ENCODE peak calls at places on chromosomes 2 and 18, in four cellular contexts. B is H1, T is GM12878, V is SK-N-SH. U is an unnamed sample.
A peak's percentile ranks its signal among the peaks of the same experiment; 100 is the strongest.

GRCh38 chr2:46067501-46068292 is 229.5 kb upstream of the EPAS1 start:
- DNase-seq in V (no peak), T (no peak), B (no peak), U (no peak)

GRCh38 chr18:48799724-48800315 is 150.9 kb downstream of the SMAD7 start:
- DNase-seq in V (no peak), T (no peak), B (no peak), U (no peak)

GRCh38 chr2:10022464-10022863 is 20.9 kb upstream of the KLF11 start:
- DNase-seq in B (no peak), V (no peak), T (no peak), U (no peak)

GRCh38 chr18:35662293-35663062 is 80.9 kb downstream of the GALNT1 start:
- DNase-seq in V (no peak), B (no peak), T (peak; percentile 11), U (no peak)

GRCh38 chr2:7437122-7437521 is 519.9 kb downstream of the RNF144A start:
- DNase-seq in B (no peak), V (no peak), T (no peak), U (no peak)

GRCh38 chr2:207115715-207116364 is 49.9 kb downstream of the KLF7 start:
- DNase-seq in V (peak; percentile 39), T (no peak), B (no peak), U (no peak)

GRCh38 chr2:218898109-218898878 is 17.6 kb downstream of the WNT10A start:
- DNase-seq in V (peak; percentile 94), T (no peak), B (peak; percentile 68), U (peak; percentile 76)

GRCh38 chr2:234911271-234911670 is 40.5 kb upstream of the SH3BP4 start:
- DNase-seq in T (no peak), B (no peak), V (no peak), U (no peak)

GRCh38 chr2:217459675-217460405 is 543.0 kb downstream of the TNS1 start:
- DNase-seq in B (no peak), V (no peak), T (no peak), U (no peak)

GRCh38 chr2:75621228-75621627 is 25.4 kb upstream of the MRPL19 start:
- DNase-seq in V (no peak), B (no peak), T (no peak), U (no peak)

GRCh38 chr2:151459368-151459767 is 49.7 kb downstream of the RIF1 start:
- DNase-seq in T (no peak), B (no peak), V (no peak), U (no peak)

GRCh38 chr18:4384932-4385331 is 70.2 kb downstream of the DLGAP1 start:
- DNase-seq in T (no peak), B (no peak), V (no peak), U (no peak)

GRCh38 chr18:8478166-8478967 is 130.9 kb upstream of the RAB12 start:
- DNase-seq in T (no peak), V (peak; percentile 77), B (peak; percentile 47), U (peak; percentile 85)

GRCh38 chr2:226338825-226339224 is 460.8 kb downstream of the IRS1 start:
- DNase-seq in T (no peak), B (no peak), V (no peak), U (no peak)

GRCh38 chr2:112004246-112004645 is 50.8 kb upstream of the TMEM87B start:
- DNase-seq in B (no peak), T (peak; percentile 12), V (no peak), U (no peak)

GRCh38 chr2:108492364-108492763 is 41.9 kb upstream of the LIMS1 start:
- DNase-seq in V (no peak), T (no peak), B (no peak), U (no peak)

GRCh38 chr2:58967736-58968135 is 726.6 kb upstream of the FANCL start:
- DNase-seq in T (no peak), V (no peak), B (no peak), U (peak; percentile 6)

GRCh38 chr2:194343167-194343566 is 1313.9 kb upstream of the SLC39A10 start:
- DNase-seq in B (no peak), V (no peak), T (no peak), U (no peak)

GRCh38 chr18:62651276-62652031 is 63.9 kb upstream of the PHLPP1 start:
- DNase-seq in B (no peak), T (no peak), V (no peak), U (no peak)

GRCh38 chr2:579961-580360 is 97.2 kb downstream of the TMEM18 start:
- DNase-seq in T (no peak), B (no peak), V (no peak), U (no peak)

GRCh38 chr2:216713691-216714411 is 18.5 kb upstream of the IGFBP5 start:
- DNase-seq in V (no peak), B (no peak), T (no peak), U (no peak)

GRCh38 chr18:58556333-58557012 is 72.4 kb downstream of the ALPK2 start:
- DNase-seq in T (no peak), V (peak; percentile 69), B (no peak), U (no peak)

GRCh38 chr2:128425216-128425615 is 106.5 kb upstream of the HS6ST1 start:
- DNase-seq in B (no peak), V (no peak), T (no peak), U (no peak)

GRCh38 chr2:164867779-164868397 is 26.3 kb upstream of the COBLL1 start:
- DNase-seq in T (no peak), B (no peak), V (no peak), U (no peak)

GRCh38 chr2:10284108-10284870 is 18.4 kb upstream of the HPCAL1 start:
- DNase-seq in B (no peak), T (no peak), V (peak; percentile 30), U (no peak)

GRCh38 chr2:190847504-190848201 is 33.0 kb upstream of the GLS start:
- DNase-seq in V (no peak), T (no peak), B (no peak), U (no peak)

GRCh38 chr2:181985632-181986205 is at the start of gene PPP1R1C:
- DNase-seq in V (no peak), T (no peak), B (no peak), U (no peak)

GRCh38 chr2:150165479-150165878 is 322.0 kb downstream of the RND3 start:
- DNase-seq in T (no peak), B (no peak), V (no peak), U (no peak)

GRCh38 chr18:22486667-22487066 is 69.0 kb upstream of the CTAGE1 start:
- DNase-seq in V (no peak), B (no peak), T (no peak), U (no peak)

GRCh38 chr2:201854221-201854801 is 48.0 kb downstream of the CDK15 start:
- DNase-seq in V (no peak), B (no peak), T (no peak), U (no peak)

GRCh38 chr2:117693166-117693565 is 121.3 kb upstream of the DDX18 start:
- DNase-seq in V (peak; percentile 39), B (no peak), T (no peak), U (no peak)

GRCh38 chr18:73409242-73409641 is 541.5 kb upstream of the NETO1 start:
- DNase-seq in V (no peak), T (no peak), B (no peak), U (no peak)
- TF ChIP-seq NRF1 in V (no peak), T (no peak), B (no peak), U (no peak)

GRCh38 chr18:26473721-26474120 is 74.6 kb downstream of the KCTD1 start:
- DNase-seq in V (no peak), B (no peak), T (no peak), U (no peak)

GRCh38 chr18:26471826-26472225 is 76.5 kb downstream of the KCTD1 start:
- DNase-seq in T (no peak), V (no peak), B (no peak), U (no peak)

GRCh38 chr18:26471027-26471426 is 77.3 kb downstream of the KCTD1 start:
- DNase-seq in V (no peak), T (no peak), B (no peak), U (no peak)

GRCh38 chr18:26468931-26469340 is 79.4 kb downstream of the KCTD1 start:
- DNase-seq in B (no peak), V (peak; percentile 65), T (no peak), U (peak; percentile 57)

DNA sequence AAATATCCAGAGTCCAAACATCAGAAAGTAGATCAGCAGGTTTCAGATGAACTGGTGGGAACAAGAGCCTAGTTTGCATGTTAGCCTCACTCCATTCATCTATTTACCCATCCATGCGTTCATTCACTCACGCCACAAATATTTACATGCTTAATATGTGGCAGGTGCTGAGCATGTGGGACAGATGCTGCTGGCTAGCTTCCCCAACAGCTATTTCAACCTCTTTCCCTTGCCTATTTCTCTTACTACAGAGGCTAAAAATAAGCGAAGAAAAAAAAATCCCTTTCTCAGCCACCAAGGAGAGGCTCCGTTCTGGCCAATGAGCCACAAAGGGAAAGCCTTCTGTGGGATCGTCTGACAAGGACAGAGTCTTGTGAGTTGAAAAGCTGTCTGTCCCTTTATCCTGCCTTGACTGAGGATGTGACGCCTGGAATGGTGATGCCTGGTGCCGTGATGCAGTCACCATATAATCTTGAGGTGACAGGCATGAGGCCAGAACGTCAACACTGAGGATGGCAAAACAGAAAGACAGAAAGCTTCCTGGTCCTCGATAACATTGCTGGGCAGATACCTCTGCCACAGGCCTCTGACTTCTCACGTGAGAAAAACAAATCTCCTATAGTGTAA is 78.2 kb downstream of the KCTD1 start:
- DNase-seq in B (no peak), V (no peak), T (peak; percentile 67), U (no peak)
- TF ChIP-seq NRF1 in B (no peak), V (no peak), T (no peak), U (no peak)

GRCh38 chr18:55927831-55928230 is 339.8 kb upstream of the TCF4 start:
- DNase-seq in T (no peak), B (no peak), V (no peak), U (no peak)
- TF ChIP-seq NRF1 in T (no peak), B (no peak), V (no peak), U (no peak)

GRCh38 chr2:227655454-227655853 is 11.2 kb upstream of the SCYGR5 start:
- DNase-seq in T (no peak), B (no peak), V (no peak), U (peak; percentile 6)

GRCh38 chr2:227657204-227657845 is 9.3 kb upstream of the SCYGR5 start:
- DNase-seq in B (no peak), V (no peak), T (no peak), U (no peak)

GRCh38 chr2:227653419-227653818 is 13.2 kb upstream of the SCYGR5 start:
- DNase-seq in B (no peak), T (no peak), V (no peak), U (no peak)
- TF ChIP-seq NRF1 in B (no peak), T (no peak), V (no peak), U (no peak)

U was measured in K562.